ENCODE peak calls at places on chromosome X, in ten cellular contexts. One of them, this sample, is unnamed.

GRCh38 chrX:153598541-153599191 is at the start of gene CCNQ:
- DNase-seq in heart right ventricle: peak; percentile 21
- DNase-seq in fibroblast of lung: peak; percentile 37
- DNase-seq in WERI-Rb-1: peak; percentile 31
- DNase-seq in heart left ventricle: no peak
- DNase-seq in lung: no peak
- DNase-seq in upper lobe of right lung: peak; percentile 71
- DNase-seq in HCT116: no peak
- DNase-seq in CD4-positive, alpha-beta memory T cell: no peak
- DNase-seq in AG04450: no peak
- DNase-seq in this sample: no peak

GRCh38 chrX:11254417-11255109 is 38.6 kb upstream of the AMELX start:
- DNase-seq in heart right ventricle: no peak
- DNase-seq in fibroblast of lung: no peak
- DNase-seq in WERI-Rb-1: no peak
- DNase-seq in heart left ventricle: no peak
- DNase-seq in lung: no peak
- DNase-seq in upper lobe of right lung: no peak
- DNase-seq in HCT116: no peak
- DNase-seq in CD4-positive, alpha-beta memory T cell: no peak
- DNase-seq in AG04450: no peak
- DNase-seq in this sample: no peak

GRCh38 chrX:43514820-43515219 is 141.3 kb upstream of the MAOA start:
- DNase-seq in heart right ventricle: no peak
- DNase-seq in fibroblast of lung: no peak
- DNase-seq in WERI-Rb-1: no peak
- DNase-seq in heart left ventricle: no peak
- DNase-seq in lung: no peak
- DNase-seq in upper lobe of right lung: no peak
- DNase-seq in HCT116: no peak
- DNase-seq in CD4-positive, alpha-beta memory T cell: no peak
- DNase-seq in AG04450: no peak
- DNase-seq in this sample: no peak

GRCh38 chrX:107451754-107452153 is 2.3 kb downstream of the FRMPD3 start:
- DNase-seq in heart right ventricle: no peak
- DNase-seq in fibroblast of lung: no peak
- DNase-seq in WERI-Rb-1: no peak
- DNase-seq in heart left ventricle: no peak
- DNase-seq in lung: no peak
- DNase-seq in upper lobe of right lung: no peak
- DNase-seq in HCT116: no peak
- DNase-seq in CD4-positive, alpha-beta memory T cell: no peak
- DNase-seq in AG04450: no peak
- DNase-seq in this sample: no peak

GRCh38 chrX:13254076-13254785 is 65.6 kb downstream of the ATXN3L start:
- DNase-seq in heart right ventricle: no peak
- DNase-seq in fibroblast of lung: peak; percentile 56
- DNase-seq in WERI-Rb-1: peak; percentile 79
- DNase-seq in heart left ventricle: no peak
- DNase-seq in lung: no peak
- DNase-seq in upper lobe of right lung: peak; percentile 66
- DNase-seq in HCT116: no peak
- DNase-seq in CD4-positive, alpha-beta memory T cell: no peak
- DNase-seq in AG04450: no peak
- DNase-seq in this sample: no peak

GRCh38 chrX:11540532-11541377 is 125.0 kb downstream of the ARHGAP6 start:
- DNase-seq in heart right ventricle: peak; percentile 12
- DNase-seq in fibroblast of lung: no peak
- DNase-seq in WERI-Rb-1: no peak
- DNase-seq in heart left ventricle: no peak
- DNase-seq in lung: no peak
- DNase-seq in upper lobe of right lung: no peak
- DNase-seq in HCT116: no peak
- DNase-seq in CD4-positive, alpha-beta memory T cell: no peak
- DNase-seq in AG04450: no peak
- DNase-seq in this sample: peak; percentile 25

GRCh38 chrX:47187106-47187677 is 6.4 kb upstream of the UBA1 start:
- DNase-seq in heart right ventricle: no peak
- DNase-seq in fibroblast of lung: no peak
- DNase-seq in WERI-Rb-1: no peak
- DNase-seq in heart left ventricle: no peak
- DNase-seq in lung: no peak
- DNase-seq in upper lobe of right lung: peak; percentile 16
- DNase-seq in HCT116: no peak
- DNase-seq in CD4-positive, alpha-beta memory T cell: no peak
- DNase-seq in AG04450: no peak
- DNase-seq in this sample: no peak

GRCh38 chrX:39757971-39758370 is 339.8 kb downstream of the BCOR start:
- DNase-seq in heart right ventricle: no peak
- DNase-seq in fibroblast of lung: peak; percentile 92
- DNase-seq in WERI-Rb-1: no peak
- DNase-seq in heart left ventricle: no peak
- DNase-seq in lung: no peak
- DNase-seq in upper lobe of right lung: no peak
- DNase-seq in HCT116: no peak
- DNase-seq in CD4-positive, alpha-beta memory T cell: no peak
- DNase-seq in AG04450: no peak
- DNase-seq in this sample: no peak

GRCh38 chrX:69070949-69071650 is 94.2 kb downstream of the PJA1 start:
- DNase-seq in heart right ventricle: peak; percentile 78
- DNase-seq in fibroblast of lung: no peak
- DNase-seq in WERI-Rb-1: no peak
- DNase-seq in heart left ventricle: peak; percentile 69
- DNase-seq in lung: no peak
- DNase-seq in upper lobe of right lung: no peak
- DNase-seq in HCT116: no peak
- DNase-seq in CD4-positive, alpha-beta memory T cell: no peak
- DNase-seq in AG04450: no peak
- DNase-seq in this sample: peak; percentile 77

GRCh38 chrX:12955882-12956703 is 18.8 kb upstream of the TMSB4X start:
- DNase-seq in heart right ventricle: peak; percentile 56
- DNase-seq in fibroblast of lung: peak; percentile 81
- DNase-seq in WERI-Rb-1: no peak
- DNase-seq in heart left ventricle: no peak
- DNase-seq in lung: peak; percentile 77
- DNase-seq in upper lobe of right lung: peak; percentile 82
- DNase-seq in HCT116: peak; percentile 46
- DNase-seq in CD4-positive, alpha-beta memory T cell: peak; percentile 68
- DNase-seq in AG04450: no peak
- DNase-seq in this sample: peak; percentile 59

GRCh38 chrX:49999048-49999447 is 76.7 kb downstream of the CLCN5 start:
- DNase-seq in heart right ventricle: no peak
- DNase-seq in fibroblast of lung: peak; percentile 11
- DNase-seq in WERI-Rb-1: no peak
- DNase-seq in heart left ventricle: no peak
- DNase-seq in lung: no peak
- DNase-seq in upper lobe of right lung: no peak
- DNase-seq in HCT116: no peak
- DNase-seq in CD4-positive, alpha-beta memory T cell: no peak
- DNase-seq in AG04450: no peak
- DNase-seq in this sample: no peak

GRCh38 chrX:49174723-49175122 is 3.0 kb downstream of the PLP2 start:
- DNase-seq in heart right ventricle: no peak
- DNase-seq in fibroblast of lung: no peak
- DNase-seq in WERI-Rb-1: no peak
- DNase-seq in heart left ventricle: no peak
- DNase-seq in lung: no peak
- DNase-seq in upper lobe of right lung: no peak
- DNase-seq in HCT116: no peak
- DNase-seq in CD4-positive, alpha-beta memory T cell: no peak
- DNase-seq in AG04450: no peak
- DNase-seq in this sample: no peak

DNA sequence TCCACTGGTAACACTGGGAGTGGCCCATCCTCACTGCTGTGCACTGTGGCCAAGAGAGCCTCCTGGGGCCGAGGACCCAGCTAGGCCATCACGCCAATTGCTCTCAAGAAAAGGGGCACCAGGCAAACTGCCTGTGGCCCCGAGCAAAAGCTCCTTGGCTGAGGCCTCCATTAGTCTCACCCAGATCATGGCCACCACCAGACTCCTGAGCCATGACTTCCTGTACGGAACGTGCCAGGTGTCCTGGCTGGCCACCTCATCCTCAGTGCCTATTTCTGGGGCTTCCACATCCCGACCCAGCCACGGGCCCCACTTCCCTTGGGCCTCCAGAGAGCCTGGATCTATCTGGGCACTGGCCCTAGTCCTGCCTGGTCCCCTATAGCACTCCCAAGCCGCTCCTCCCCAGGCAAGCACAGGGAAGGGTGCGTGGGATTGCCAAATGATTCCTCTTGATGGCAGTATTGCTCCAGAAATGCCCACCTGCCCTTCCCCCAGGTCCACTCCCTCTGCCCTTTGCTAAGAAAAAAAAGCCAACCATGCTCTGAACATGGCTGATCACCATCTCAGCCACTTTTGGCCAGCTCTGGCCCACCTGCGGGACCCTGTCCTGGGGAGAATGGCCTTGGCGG is 212.6 kb upstream of the AGTR2 start:
- DNase-seq in heart right ventricle: no peak
- DNase-seq in fibroblast of lung: no peak
- DNase-seq in WERI-Rb-1: peak; percentile 72
- DNase-seq in heart left ventricle: no peak
- DNase-seq in lung: no peak
- DNase-seq in upper lobe of right lung: no peak
- DNase-seq in HCT116: no peak
- DNase-seq in CD4-positive, alpha-beta memory T cell: no peak
- DNase-seq in AG04450: no peak
- DNase-seq in this sample: no peak
- H3K27ac ChIP-seq in heart right ventricle: no peak overlapping the region
- H3K27ac ChIP-seq in fibroblast of lung: no peak overlapping the region
- H3K27ac ChIP-seq in WERI-Rb-1: peak overlapping the region; percentile 45
- H3K27ac ChIP-seq in heart left ventricle: no peak overlapping the region
- H3K27ac ChIP-seq in lung: no peak overlapping the region
- H3K27ac ChIP-seq in upper lobe of right lung: no peak overlapping the region
- H3K27ac ChIP-seq in HCT116: no peak overlapping the region
- H3K27ac ChIP-seq in CD4-positive, alpha-beta memory T cell: no peak overlapping the region
- H3K27ac ChIP-seq in AG04450: no peak overlapping the region
- H3K27ac ChIP-seq in this sample: no peak overlapping the region

DNA sequence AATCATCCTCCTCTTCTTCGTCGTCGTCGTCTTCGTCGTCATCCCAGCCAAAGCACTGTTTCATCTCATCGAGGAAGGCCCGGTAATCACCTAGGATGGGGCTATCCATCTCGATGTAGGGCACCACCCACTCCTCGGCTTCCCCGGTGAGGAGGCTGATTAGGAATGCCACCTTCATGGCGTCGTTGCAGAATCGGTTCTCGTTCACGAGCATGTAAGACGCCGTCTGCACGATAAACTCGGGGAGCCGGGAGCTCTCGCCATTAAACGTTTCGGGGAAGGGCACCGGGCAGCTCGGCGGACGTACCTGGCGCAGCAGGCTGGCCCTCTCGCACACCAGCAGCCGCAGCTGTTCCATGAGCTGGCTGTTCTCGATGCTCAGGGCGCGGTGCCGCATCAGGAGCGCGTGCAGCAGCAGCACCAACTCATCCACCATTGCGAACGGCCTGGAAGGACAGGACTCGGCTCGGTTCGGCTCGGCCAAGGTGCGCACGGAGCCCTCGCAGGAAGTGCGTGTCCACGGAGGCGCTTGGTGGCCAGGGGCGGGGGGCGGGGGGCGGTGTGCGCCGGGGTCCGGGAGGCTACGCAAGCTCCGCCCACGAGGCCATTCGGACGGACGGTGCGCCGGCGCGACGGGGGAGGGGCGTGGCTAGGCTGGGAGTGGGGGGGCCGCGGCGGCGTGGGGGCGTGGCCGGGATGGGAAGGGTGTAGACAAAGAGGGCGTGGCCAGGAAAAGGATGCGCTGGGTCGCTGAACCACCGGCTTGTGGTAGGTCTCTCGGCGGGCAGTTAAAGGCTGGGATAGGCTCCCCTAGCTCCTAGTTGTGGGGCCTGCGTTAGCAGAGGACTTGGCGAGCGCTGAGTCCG is at the start of gene LDOC1:
- DNase-seq in heart right ventricle: peak; percentile 79
- DNase-seq in fibroblast of lung: peak; percentile 74
- DNase-seq in WERI-Rb-1: no peak
- DNase-seq in heart left ventricle: peak; percentile 79
- DNase-seq in lung: peak; percentile 69
- DNase-seq in upper lobe of right lung: peak; percentile 86
- DNase-seq in HCT116: no peak
- DNase-seq in CD4-positive, alpha-beta memory T cell: peak; percentile 63
- DNase-seq in AG04450: peak; percentile 36
- DNase-seq in this sample: peak; percentile 69
- H3K27ac ChIP-seq in heart right ventricle: no peak within 1 kb of the TSS
- H3K27ac ChIP-seq in fibroblast of lung: peak within 1 kb of the TSS; percentile 47
- H3K27ac ChIP-seq in WERI-Rb-1: no peak within 1 kb of the TSS
- H3K27ac ChIP-seq in heart left ventricle: no peak within 1 kb of the TSS
- H3K27ac ChIP-seq in lung: no peak within 1 kb of the TSS
- H3K27ac ChIP-seq in upper lobe of right lung: no peak within 1 kb of the TSS
- H3K27ac ChIP-seq in HCT116: no peak within 1 kb of the TSS
- H3K27ac ChIP-seq in CD4-positive, alpha-beta memory T cell: peak within 1 kb of the TSS; percentile 13
- H3K27ac ChIP-seq in AG04450: peak within 1 kb of the TSS; percentile 21
- H3K27ac ChIP-seq in this sample: no peak within 1 kb of the TSS

DNA sequence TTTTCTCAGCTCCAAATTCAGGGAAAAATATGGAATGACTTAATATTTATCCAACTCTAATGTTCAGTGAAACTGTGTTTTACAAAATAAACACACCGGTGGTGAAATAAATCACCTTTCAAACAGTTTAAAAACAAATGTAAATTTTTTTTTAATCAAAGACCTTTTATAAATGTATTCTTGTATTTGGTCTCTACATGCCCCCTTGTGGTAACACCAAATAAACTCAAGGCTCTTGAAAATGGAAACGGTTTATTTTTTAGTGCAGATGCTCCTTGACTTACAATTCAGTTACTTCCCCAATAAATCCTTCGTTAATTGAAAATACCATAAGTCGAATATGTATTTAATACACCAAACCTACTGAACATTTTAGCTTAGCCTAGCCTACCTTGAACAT is 45.9 kb upstream of the ITM2A start:
- DNase-seq in heart right ventricle: no peak
- DNase-seq in fibroblast of lung: no peak
- DNase-seq in WERI-Rb-1: no peak
- DNase-seq in heart left ventricle: no peak
- DNase-seq in lung: no peak
- DNase-seq in upper lobe of right lung: no peak
- DNase-seq in HCT116: no peak
- DNase-seq in CD4-positive, alpha-beta memory T cell: peak; percentile 49
- DNase-seq in AG04450: no peak
- DNase-seq in this sample: no peak
- H3K27ac ChIP-seq in heart right ventricle: peak overlapping the region; percentile 64
- H3K27ac ChIP-seq in fibroblast of lung: no peak overlapping the region
- H3K27ac ChIP-seq in WERI-Rb-1: no peak overlapping the region
- H3K27ac ChIP-seq in heart left ventricle: no peak overlapping the region
- H3K27ac ChIP-seq in lung: no peak overlapping the region
- H3K27ac ChIP-seq in upper lobe of right lung: no peak overlapping the region
- H3K27ac ChIP-seq in HCT116: no peak overlapping the region
- H3K27ac ChIP-seq in CD4-positive, alpha-beta memory T cell: peak overlapping the region; percentile 56
- H3K27ac ChIP-seq in AG04450: no peak overlapping the region
- H3K27ac ChIP-seq in this sample: peak overlapping the region; percentile 16

DNA sequence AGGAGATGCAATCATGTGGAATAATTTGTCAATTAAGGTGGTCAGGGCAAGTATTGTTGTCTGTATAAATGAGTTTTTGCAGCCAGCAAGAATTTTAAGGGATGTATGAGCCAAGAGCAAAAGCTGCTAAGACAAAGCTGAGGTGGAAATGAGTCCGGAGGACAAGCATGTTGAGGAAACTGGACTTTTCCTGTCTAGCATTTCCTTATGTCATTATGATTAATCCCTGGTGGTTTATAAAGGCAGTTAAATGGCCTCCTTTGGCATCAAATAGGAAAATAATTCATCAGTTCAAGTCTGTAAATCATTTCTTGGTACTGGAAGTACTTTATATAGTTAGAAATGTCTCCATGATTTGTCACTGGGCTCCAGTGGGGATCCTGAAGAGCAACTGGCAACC is 61.6 kb upstream of the TEX13A start:
- DNase-seq in heart right ventricle: no peak
- DNase-seq in fibroblast of lung: no peak
- DNase-seq in WERI-Rb-1: no peak
- DNase-seq in heart left ventricle: no peak
- DNase-seq in lung: no peak
- DNase-seq in upper lobe of right lung: no peak
- DNase-seq in HCT116: no peak
- DNase-seq in CD4-positive, alpha-beta memory T cell: no peak
- DNase-seq in AG04450: no peak
- DNase-seq in this sample: no peak
- H3K27ac ChIP-seq in heart right ventricle: no peak overlapping the region
- H3K27ac ChIP-seq in fibroblast of lung: no peak overlapping the region
- H3K27ac ChIP-seq in WERI-Rb-1: no peak overlapping the region
- H3K27ac ChIP-seq in heart left ventricle: no peak overlapping the region
- H3K27ac ChIP-seq in lung: no peak overlapping the region
- H3K27ac ChIP-seq in upper lobe of right lung: no peak overlapping the region
- H3K27ac ChIP-seq in HCT116: no peak overlapping the region
- H3K27ac ChIP-seq in CD4-positive, alpha-beta memory T cell: no peak overlapping the region
- H3K27ac ChIP-seq in AG04450: no peak overlapping the region
- H3K27ac ChIP-seq in this sample: no peak overlapping the region